ENCODE peak calls at places on chromosomes 13 and 19, in nine cellular contexts. O, G, W, M, Y, R, D, V and U are unnamed samples.

GRCh38 chr13:102316732-102317131 is 85.1 kb downstream of the FGF14 start:
- DNase-seq in O (no peak), G (no peak), W (no peak), M (no peak), Y (no peak), R (no peak), D (no peak), V (no peak), U (no peak)

GRCh38 chr13:90015565-90016507 is 1331.7 kb upstream of the MIR17HG start:
- DNase-seq in O (no peak), G (no peak), W (no peak), M (no peak), Y (no peak), R (no peak), D (no peak), V (no peak), U (peak)

GRCh38 chr19:49533551-49534488 is 6.0 kb downstream of the RCN3 start:
- DNase-seq in O (peak), G (peak), W (peak), M (no peak), Y (peak), R (peak), D (peak), V (peak), U (peak)

GRCh38 chr13:37701972-37702371 is 103.4 kb upstream of the POSTN start:
- DNase-seq in O (no peak), G (no peak), W (peak), M (no peak), Y (no peak), R (no peak), D (no peak), V (peak), U (peak)

GRCh38 chr13:44212633-44213387 is 160.8 kb upstream of the SERP2 start:
- DNase-seq in O (no peak), G (no peak), W (peak), M (no peak), Y (no peak), R (no peak), D (peak), V (peak), U (no peak)

GRCh38 chr19:7928741-7929701 is 3.1 kb upstream of the CTXN1 start:
- DNase-seq in O (peak), G (peak), W (peak), M (no peak), Y (peak), R (no peak), D (peak), V (peak), U (peak)

GRCh38 chr13:24625870-24626419 is 54.3 kb upstream of the ATP12A start:
- DNase-seq in O (no peak), G (no peak), W (peak), M (no peak), Y (peak), R (no peak), D (no peak), V (no peak), U (no peak)

GRCh38 chr19:43464089-43464775 is 1.2 kb downstream of the LYPD3 start:
- DNase-seq in O (peak), G (peak), W (peak), M (no peak), Y (peak), R (peak), D (no peak), V (peak), U (no peak)

GRCh38 chr13:106753241-106753640 is 185.3 kb upstream of the ARGLU1 start:
- DNase-seq in O (peak), G (no peak), W (no peak), M (no peak), Y (no peak), R (no peak), D (no peak), V (peak), U (no peak)

GRCh38 chr19:43148233-43148632 is 38.1 kb downstream of the PSG5 start:
- DNase-seq in O (no peak), G (no peak), W (peak), M (no peak), Y (no peak), R (peak), D (no peak), V (no peak), U (peak)

GRCh38 chr13:75829874-75830273 is 193.7 kb downstream of the LMO7 start:
- DNase-seq in O (no peak), G (no peak), W (peak), M (no peak), Y (no peak), R (no peak), D (no peak), V (no peak), U (no peak)

GRCh38 chr19:7540761-7541480 is 5.4 kb downstream of the PNPLA6 start:
- DNase-seq in O (peak), G (peak), W (peak), M (peak), Y (no peak), R (no peak), D (peak), V (no peak), U (peak)

GRCh38 chr13:30615851-30616311 is 1.8 kb upstream of the USPL1 start:
- DNase-seq in O (no peak), G (peak), W (peak), M (no peak), Y (peak), R (peak), D (no peak), V (peak), U (peak)

GRCh38 chr19:50875795-50876422 is 2.7 kb downstream of the KLK2 start:
- DNase-seq in O (no peak), G (no peak), W (no peak), M (no peak), Y (no peak), R (peak), D (no peak), V (no peak), U (no peak)

GRCh38 chr13:84500016-84500415 is 617.7 kb upstream of the SLITRK1 start:
- DNase-seq in O (no peak), G (no peak), W (no peak), M (no peak), Y (no peak), R (no peak), D (no peak), V (no peak), U (no peak)

GRCh38 chr19:52734893-52735661 is at the start of gene ZNF611:
- DNase-seq in O (peak), G (peak), W (peak), M (peak), Y (peak), R (peak), D (peak), V (peak), U (peak)

GRCh38 chr19:28541029-28541428 is 671.9 kb downstream of the UQCRFS1 start:
- DNase-seq in O (no peak), G (no peak), W (no peak), M (no peak), Y (no peak), R (no peak), D (no peak), V (no peak), U (no peak)

GRCh38 chr13:106318941-106319411 is 216.5 kb downstream of the EFNB2 start:
- DNase-seq in O (no peak), G (no peak), W (peak), M (peak), Y (no peak), R (no peak), D (peak), V (peak), U (peak)

GRCh38 chr19:19403373-19403901 is 2.0 kb upstream of the GATAD2A start:
- DNase-seq in O (no peak), G (no peak), W (peak), M (no peak), Y (no peak), R (no peak), D (no peak), V (no peak), U (peak)
- TF ChIP-seq EZH2phosphoT487 in O (no peak), G (no peak), W (no peak), M (no peak), Y (no peak), R (no peak), D (no peak), V (no peak), U (no peak)

GRCh38 chr13:51220706-51221105 is 1.5 kb upstream of the FAM124A start:
- DNase-seq in O (no peak), G (no peak), W (no peak), M (no peak), Y (no peak), R (no peak), D (no peak), V (no peak), U (no peak)
- TF ChIP-seq EZH2phosphoT487 in O (no peak), G (no peak), W (no peak), M (no peak), Y (no peak), R (no peak), D (no peak), V (no peak), U (no peak)

GRCh38 chr13:94382520-94382919 is 97.0 kb downstream of the DCT start:
- DNase-seq in O (no peak), G (no peak), W (no peak), M (no peak), Y (no peak), R (no peak), D (no peak), V (no peak), U (no peak)
- TF ChIP-seq EZH2phosphoT487 in O (no peak), G (no peak), W (no peak), M (no peak), Y (no peak), R (no peak), D (no peak), V (no peak), U (no peak)

GRCh38 chr19:31314849-31315620 is 34.2 kb downstream of the TSHZ3 start:
- DNase-seq in O (peak), G (peak), W (peak), M (no peak), Y (no peak), R (no peak), D (no peak), V (no peak), U (no peak)

GRCh38 chr19:31313291-31314030 is 35.8 kb downstream of the TSHZ3 start:
- DNase-seq in O (no peak), G (no peak), W (no peak), M (no peak), Y (no peak), R (no peak), D (no peak), V (no peak), U (no peak)

GRCh38 chr19:31314156-31314555 is 35.1 kb downstream of the TSHZ3 start:
- DNase-seq in O (no peak), G (no peak), W (peak), M (no peak), Y (no peak), R (no peak), D (no peak), V (no peak), U (peak)

GRCh38 chr19:31312629-31313244 is 36.5 kb downstream of the TSHZ3 start:
- DNase-seq in O (no peak), G (no peak), W (no peak), M (no peak), Y (no peak), R (no peak), D (no peak), V (no peak), U (no peak)

DNA sequence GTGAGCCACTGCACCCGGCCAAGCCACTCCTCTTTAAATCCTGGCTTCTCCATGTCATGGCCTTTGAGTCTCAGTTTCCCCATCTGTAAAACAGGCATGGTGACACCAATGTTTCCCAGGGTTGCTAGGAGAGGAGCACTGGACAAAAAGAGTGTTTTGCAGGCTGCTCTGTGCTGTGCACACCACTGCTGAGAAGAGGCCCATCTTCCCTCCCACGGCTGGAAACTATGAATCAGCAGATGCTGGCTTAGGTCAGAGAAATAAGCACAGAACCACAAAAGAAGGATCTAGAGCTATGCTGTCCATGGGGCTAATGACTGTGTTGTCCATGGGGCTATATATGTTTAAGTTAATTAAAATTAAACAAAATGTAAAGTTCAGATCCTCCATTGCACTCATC is 37.2 kb downstream of the TSHZ3 start:
- DNase-seq in O (no peak), G (no peak), W (peak), M (no peak), Y (no peak), R (no peak), D (no peak), V (peak), U (peak)
- TF ChIP-seq EZH2phosphoT487 in O (no peak), G (no peak), W (no peak), M (no peak), Y (no peak), R (no peak), D (no peak), V (no peak), U (no peak)

GRCh38 chr13:22428188-22428828 is 752.5 kb upstream of the SGCG start:
- DNase-seq in O (no peak), G (peak), W (no peak), M (no peak), Y (no peak), R (no peak), D (no peak), V (peak), U (no peak)
- TF ChIP-seq EZH2phosphoT487 in O (no peak), G (no peak), W (no peak), M (no peak), Y (no peak), R (no peak), D (no peak), V (no peak), U (no peak)